ENCODE peak calls at places on chromosomes 4 and X, in ten cellular contexts. N, E, S, L, F, V, O, X, Y and T are unnamed samples.

GRCh38 chr4:138892483-138893386 is 122.8 kb upstream of the NOCT start:
- DNase-seq in L (no peak), N (no peak), S (no peak), F (no peak), O (no peak), V (no peak), E (no peak), X (no peak), Y (no peak), T (peak)

GRCh38 chr4:113837397-113837796 is 75.9 kb upstream of the CAMK2D start:
- DNase-seq in F (no peak), Y (peak), S (no peak), E (peak), O (peak), V (peak), L (peak), X (no peak), N (no peak), T (peak)

GRCh38 chrX:12080265-12080664 is 58.0 kb upstream of the FRMPD4 start:
- DNase-seq in V (peak), S (no peak), O (peak), N (no peak), L (peak), E (peak), Y (peak), F (no peak), X (no peak), T (peak)

GRCh38 chr4:142976482-142976881 is 130.4 kb upstream of the INPP4B start:
- DNase-seq in O (no peak), Y (no peak), L (no peak), N (no peak), S (no peak), F (no peak), E (no peak), V (no peak), X (no peak), T (no peak)

GRCh38 chrX:40158036-40158706 is 60.4 kb upstream of the BCOR start:
- DNase-seq in E (peak), N (no peak), L (peak), Y (no peak), V (no peak), X (peak), S (no peak), O (no peak), F (no peak), T (no peak)

GRCh38 chr4:127788517-127788916 is 6.4 kb downstream of the HSPA4L start:
- DNase-seq in V (no peak), E (no peak), Y (no peak), O (no peak), S (no peak), F (no peak), L (peak), N (no peak), X (no peak), T (peak)

GRCh38 chr4:97720869-97721432 is 422.3 kb downstream of the STPG2 start:
- DNase-seq in F (no peak), S (no peak), E (no peak), V (no peak), L (no peak), O (peak), N (no peak), Y (no peak), X (no peak), T (peak)

GRCh38 chrX:45515262-45516215 is 314.9 kb upstream of the DIPK2B start:
- DNase-seq in V (peak), F (no peak), Y (peak), O (peak), E (peak), X (peak), L (peak), S (peak), N (no peak), T (peak)

GRCh38 chrX:153765138-153766079 is 1.4 kb downstream of the PLXNB3 start:
- DNase-seq in O (no peak), S (no peak), F (no peak), X (peak), N (peak), E (no peak), L (peak), V (no peak), Y (no peak), T (peak)

GRCh38 chr4:65450899-65451298 is 219.4 kb downstream of the EPHA5 start:
- DNase-seq in E (no peak), Y (no peak), S (no peak), F (no peak), V (no peak), X (no peak), N (no peak), L (no peak), O (no peak), T (no peak)

GRCh38 chrX:123590842-123591491 is 141.9 kb downstream of the THOC2 start:
- DNase-seq in F (no peak), V (no peak), S (no peak), O (no peak), Y (no peak), E (no peak), X (no peak), L (peak), N (no peak), T (peak)

GRCh38 chr4:109966891-109967481 is 54.3 kb downstream of the EGF start:
- DNase-seq in L (no peak), F (no peak), Y (no peak), E (no peak), V (no peak), N (no peak), O (no peak), S (no peak), X (no peak), T (no peak)